ENCODE peak calls at places on chromosomes 16 and 17, in five cellular contexts. F is neural crest cell; O is psoas muscle; M is stimulated activated CD8-positive, alpha-beta memory T cell treated with anti-CD3 and anti-CD28 coated beads, Interleukin-4, amount 100 ng/mL, for 1 hour; D is GM20000. L is an unnamed sample.

GRCh38 chr16:64061621-64062020 is 1060.2 kb downstream of the CDH11 start:
- DNase-seq in F (no peak), O (no peak), M (no peak), D (no peak), L (no peak)

GRCh38 chr17:82400830-82401229 is 17.3 kb upstream of the HEXD start:
- DNase-seq in F (no peak), O (peak; percentile 47), M (peak; percentile 23), D (peak; percentile 92), L (peak; percentile 73)

GRCh38 chr17:5115673-5116651 is at the start of gene USP6:
- DNase-seq in F (no peak), O (no peak), M (no peak), D (peak; percentile 25), L (no peak)

GRCh38 chr17:81537343-81537855 is 9.2 kb downstream of the FSCN2 start:
- DNase-seq in F (no peak), O (peak; percentile 59), M (no peak), D (peak; percentile 73), L (peak; percentile 54)

GRCh38 chr16:83272201-83272600 is 535.6 kb upstream of the HSBP1 start:
- DNase-seq in F (no peak), O (no peak), M (no peak), D (no peak), L (no peak)

GRCh38 chr16:53821957-53822625 is 118.1 kb downstream of the FTO start:
- DNase-seq in F (no peak), O (no peak), M (no peak), D (no peak), L (no peak)

GRCh38 chr16:4081035-4081434 is 35.2 kb downstream of the ADCY9 start:
- DNase-seq in F (no peak), O (no peak), M (no peak), D (no peak), L (no peak)

GRCh38 chr16:56257260-56257659 is 66.0 kb downstream of the GNAO1 start:
- DNase-seq in F (no peak), O (no peak), M (no peak), D (no peak), L (no peak)

GRCh38 chr16:14398014-14398717 is 231.9 kb downstream of the PARN start:
- DNase-seq in F (no peak), O (no peak), M (no peak), D (no peak), L (no peak)

GRCh38 chr17:69269174-69269998 is 40.8 kb upstream of the ABCA10 start:
- DNase-seq in F (no peak), O (no peak), M (no peak), D (no peak), L (no peak)

GRCh38 chr17:45917081-45917480 is 22.7 kb downstream of the MAPT start:
- DNase-seq in F (no peak), O (no peak), M (no peak), D (no peak), L (no peak)

GRCh38 chr16:19095699-19096098 is 18.1 kb upstream of the ITPRIPL2 start:
- DNase-seq in F (no peak), O (no peak), M (no peak), D (peak; percentile 49), L (no peak)

GRCh38 chr16:11250786-11251524 is 5.0 kb downstream of the SOCS1 start:
- DNase-seq in F (no peak), O (no peak), M (no peak), D (no peak), L (no peak)

GRCh38 chr17:20206068-20206467 is 196.9 kb downstream of the SPECC1 start:
- DNase-seq in F (no peak), O (no peak), M (no peak), D (no peak), L (peak; percentile 78)

GRCh38 chr17:38883592-38884526 is 14.0 kb downstream of the LASP1 start:
- DNase-seq in F (peak; percentile 44), O (no peak), M (no peak), D (no peak), L (no peak)

GRCh38 chr17:64190468-64190867 is 60.5 kb upstream of the ERN1 start:
- DNase-seq in F (no peak), O (no peak), M (no peak), D (no peak), L (no peak)

GRCh38 chr17:49901460-49902331 is 53.8 kb upstream of the TAC4 start:
- DNase-seq in F (no peak), O (no peak), M (no peak), D (no peak), L (no peak)

GRCh38 chr17:66567234-66568170 is 265.1 kb downstream of the PRKCA start:
- DNase-seq in F (peak; percentile 73), O (peak; percentile 72), M (peak; percentile 59), D (peak; percentile 72), L (peak; percentile 86)

GRCh38 chr16:74667215-74667765 is 613 bp upstream of the RFWD3 start:
- DNase-seq in F (peak; percentile 23), O (no peak), M (no peak), D (peak; percentile 25), L (peak; percentile 60)

GRCh38 chr17:82970067-82970466 is 109.3 kb upstream of the METRNL start:
- DNase-seq in F (no peak), O (no peak), M (no peak), D (no peak), L (no peak)

GRCh38 chr17:78414178-78415162 is 36.0 kb downstream of the PGS1 start:
- DNase-seq in F (no peak), O (no peak), M (no peak), D (no peak), L (peak; percentile 72)

GRCh38 chr17:77386502-77387192 is 245.9 kb downstream of the SEC14L1 start:
- DNase-seq in F (no peak), O (no peak), M (no peak), D (no peak), L (peak; percentile 62)

GRCh38 chr17:59761385-59762021 is 54.0 kb downstream of the VMP1 start:
- DNase-seq in F (no peak), O (no peak), M (no peak), D (no peak), L (no peak)

GRCh38 chr16:62190426-62190825 is 154.2 kb upstream of the CDH8 start:
- DNase-seq in F (no peak), O (no peak), M (no peak), D (no peak), L (no peak)

GRCh38 chr16:67055712-67056487 is 27.0 kb downstream of the CBFB start:
- DNase-seq in F (no peak), O (no peak), M (no peak), D (peak; percentile 23), L (peak; percentile 29)